ENCODE peak calls at places on chromosomes 5 and 9, in nine cellular contexts. O is AG09309, J is choroid plexus epithelial cell, V is cardiac muscle cell, E is left ventricle myocardium inferior, H is IMR-90, B is lower lobe of right lung, T is heart left ventricle, Q is HCT116. P is an unnamed sample.

GRCh38 chr9:89667730-89668129 is 62.9 kb downstream of the GADD45G start:
- DNase-seq in T (no peak), V (peak), E (no peak), B (peak), Q (no peak), H (no peak), O (no peak), J (no peak), P (no peak)

GRCh38 chr9:4225291-4226119 is 74.4 kb downstream of the GLIS3 start:
- DNase-seq in V (no peak), J (peak), Q (peak), B (no peak), O (peak), E (no peak), H (peak), T (no peak), P (no peak)

GRCh38 chr5:32210151-32210550 is 36.0 kb upstream of the GOLPH3 start:
- DNase-seq in V (no peak), Q (no peak), H (no peak), E (no peak), O (no peak), T (no peak), B (no peak), J (no peak), P (no peak)

GRCh38 chr5:168324864-168325615 is 33.6 kb downstream of the WWC1 start:
- DNase-seq in E (no peak), B (no peak), J (no peak), Q (peak), V (no peak), H (no peak), T (no peak), O (no peak), P (no peak)

GRCh38 chr5:76331139-76331538 is 71.9 kb upstream of the IQGAP2 start:
- DNase-seq in V (no peak), E (no peak), T (no peak), J (no peak), Q (no peak), B (no peak), O (no peak), H (no peak), P (no peak)

GRCh38 chr9:69044226-69045219 is 9.0 kb downstream of the FXN start:
- DNase-seq in T (no peak), O (no peak), J (peak), B (no peak), V (peak), E (no peak), H (peak), Q (no peak), P (no peak)

GRCh38 chr5:136011427-136012001 is 17.3 kb upstream of the TGFBI start:
- DNase-seq in J (peak), V (no peak), E (no peak), H (peak), B (no peak), T (no peak), Q (peak), O (no peak), P (no peak)

GRCh38 chr5:88833371-88834107 is 49.4 kb downstream of the MEF2C start:
- DNase-seq in Q (no peak), H (peak), E (peak), O (peak), B (no peak), J (peak), V (peak), T (peak), P (no peak)

GRCh38 chr5:56011835-56012234 is 17.1 kb upstream of the IL6ST start:
- DNase-seq in Q (no peak), B (no peak), E (no peak), T (no peak), H (peak), J (peak), O (peak), V (no peak), P (no peak)

GRCh38 chr9:78013924-78014323 is 17.7 kb downstream of the GNAQ start:
- DNase-seq in B (no peak), H (no peak), V (no peak), O (no peak), T (no peak), Q (no peak), J (no peak), E (no peak), P (no peak)

DNA sequence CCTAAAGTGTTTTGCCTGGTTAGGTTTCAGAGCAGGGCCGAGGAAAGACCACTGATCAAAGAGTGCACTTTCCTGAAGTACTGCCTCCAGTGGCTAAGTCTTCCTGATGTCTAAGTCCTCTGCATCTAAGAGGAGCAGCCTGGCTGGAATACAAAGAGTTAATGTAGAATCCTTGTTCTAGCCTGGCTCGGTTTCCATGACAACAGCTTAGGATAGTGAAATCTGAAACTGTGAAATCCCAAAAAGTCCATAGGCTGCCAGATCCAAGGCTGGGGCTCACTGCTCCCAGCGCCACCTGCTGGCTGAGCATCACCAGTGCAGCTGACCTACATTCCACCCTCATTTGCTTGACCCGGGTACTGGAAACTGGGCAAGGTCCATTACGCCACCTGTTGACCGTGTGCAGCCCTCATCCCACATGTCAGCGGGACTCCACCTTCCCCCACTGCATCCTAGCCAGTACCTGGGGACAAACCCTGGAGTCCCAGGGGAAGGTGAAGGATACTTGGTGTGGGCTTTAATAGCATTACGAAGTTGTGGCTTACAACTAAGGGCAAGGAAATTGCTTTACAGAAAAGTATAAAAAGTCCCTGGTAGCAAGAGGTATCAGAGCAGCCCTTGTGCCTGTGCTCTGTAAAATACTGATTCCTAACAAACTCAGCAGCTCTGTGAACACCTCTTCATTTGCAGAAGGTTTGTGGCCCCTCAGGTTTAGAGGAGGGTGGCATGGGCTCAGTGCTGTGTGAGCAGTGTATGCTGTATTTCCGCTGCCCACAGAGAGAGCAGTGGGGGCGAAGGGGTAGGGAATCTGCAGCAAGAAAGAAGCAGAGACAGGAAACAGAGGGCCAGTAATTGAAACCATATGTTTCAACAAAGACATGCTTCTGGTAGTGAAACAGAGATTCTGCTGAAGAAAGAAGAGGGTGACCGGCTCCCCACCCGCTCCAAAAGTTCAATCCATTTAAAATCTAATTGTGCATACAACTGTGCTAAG is 36.0 kb downstream of the PCDHGC5 start:
- DNase-seq in Q (peak), O (peak), H (peak), V (peak), B (peak), T (peak), J (peak), E (peak), P (peak)
- H3K4me3 ChIP-seq in Q (no peak), O (peak), H (no peak), V (no peak), B (no peak), T (no peak), J (no peak), E (no peak), P (no peak)

GRCh38 chr5:154644745-154645411 is 110.3 kb upstream of the LARP1 start:
- DNase-seq in H (no peak), Q (no peak), O (no peak), E (no peak), J (no peak), V (no peak), T (no peak), B (no peak), P (no peak)
- H3K4me3 ChIP-seq in H (no peak), Q (no peak), O (no peak), E (no peak), J (no peak), V (no peak), T (no peak), B (no peak), P (no peak)

GRCh38 chr5:93599427-93600146 is 16.6 kb downstream of the NR2F1 start:
- DNase-seq in Q (no peak), O (no peak), H (peak), V (no peak), E (no peak), B (no peak), J (peak), T (no peak), P (no peak)
- H3K4me3 ChIP-seq in Q (no peak), O (no peak), H (peak), V (no peak), E (no peak), B (no peak), J (peak), T (no peak), P (no peak)

GRCh38 chr5:94791787-94792186 is 173.3 kb downstream of the SLF1 start:
- DNase-seq in Q (no peak), T (no peak), E (no peak), H (no peak), J (no peak), O (no peak), V (no peak), B (peak), P (no peak)

GRCh38 chr5:94785111-94785510 is 166.6 kb downstream of the SLF1 start:
- DNase-seq in E (no peak), H (peak), Q (no peak), J (peak), V (no peak), O (no peak), B (no peak), T (no peak), P (no peak)

GRCh38 chr5:94793113-94793815 is 174.8 kb downstream of the SLF1 start:
- DNase-seq in B (no peak), Q (no peak), T (no peak), V (no peak), O (peak), E (no peak), H (peak), J (peak), P (no peak)

GRCh38 chr5:94793816-94794198 is 175.3 kb downstream of the SLF1 start:
- DNase-seq in J (peak), B (no peak), T (no peak), H (peak), V (no peak), E (no peak), O (no peak), Q (no peak), P (no peak)

DNA sequence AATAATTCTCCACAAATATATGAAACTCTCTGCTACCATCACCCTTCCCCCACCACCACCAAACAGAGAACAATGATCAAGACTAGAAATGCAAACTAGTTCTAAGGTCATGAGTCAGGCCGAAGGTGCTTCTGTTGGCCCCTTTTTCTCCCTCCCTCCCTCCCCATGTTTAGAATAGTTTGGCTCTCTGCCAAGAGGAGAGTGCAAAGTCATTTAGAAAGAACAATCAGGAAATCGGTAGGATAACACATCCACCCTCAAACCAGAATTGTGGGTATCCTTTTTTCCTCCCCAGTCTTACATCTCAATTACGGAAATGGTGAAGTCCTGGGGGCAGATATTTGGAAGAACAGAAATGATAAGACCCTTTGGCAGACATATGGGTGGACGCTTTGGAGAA is 170.1 kb downstream of the SLF1 start:
- DNase-seq in H (no peak), E (no peak), T (no peak), Q (no peak), O (no peak), J (no peak), B (no peak), V (no peak), P (no peak)
- H3K4me3 ChIP-seq in H (no peak), E (no peak), T (no peak), Q (no peak), O (no peak), J (no peak), B (no peak), V (no peak), P (no peak)

GRCh38 chr9:114099523-114100270 is 605 bp upstream of the KIF12 start:
- DNase-seq in V (no peak), J (no peak), H (no peak), E (no peak), Q (no peak), O (no peak), B (no peak), T (no peak), P (no peak)
- H3K4me3 ChIP-seq in V (no peak), J (no peak), H (no peak), E (no peak), Q (no peak), O (no peak), B (no peak), T (no peak), P (no peak)

DNA sequence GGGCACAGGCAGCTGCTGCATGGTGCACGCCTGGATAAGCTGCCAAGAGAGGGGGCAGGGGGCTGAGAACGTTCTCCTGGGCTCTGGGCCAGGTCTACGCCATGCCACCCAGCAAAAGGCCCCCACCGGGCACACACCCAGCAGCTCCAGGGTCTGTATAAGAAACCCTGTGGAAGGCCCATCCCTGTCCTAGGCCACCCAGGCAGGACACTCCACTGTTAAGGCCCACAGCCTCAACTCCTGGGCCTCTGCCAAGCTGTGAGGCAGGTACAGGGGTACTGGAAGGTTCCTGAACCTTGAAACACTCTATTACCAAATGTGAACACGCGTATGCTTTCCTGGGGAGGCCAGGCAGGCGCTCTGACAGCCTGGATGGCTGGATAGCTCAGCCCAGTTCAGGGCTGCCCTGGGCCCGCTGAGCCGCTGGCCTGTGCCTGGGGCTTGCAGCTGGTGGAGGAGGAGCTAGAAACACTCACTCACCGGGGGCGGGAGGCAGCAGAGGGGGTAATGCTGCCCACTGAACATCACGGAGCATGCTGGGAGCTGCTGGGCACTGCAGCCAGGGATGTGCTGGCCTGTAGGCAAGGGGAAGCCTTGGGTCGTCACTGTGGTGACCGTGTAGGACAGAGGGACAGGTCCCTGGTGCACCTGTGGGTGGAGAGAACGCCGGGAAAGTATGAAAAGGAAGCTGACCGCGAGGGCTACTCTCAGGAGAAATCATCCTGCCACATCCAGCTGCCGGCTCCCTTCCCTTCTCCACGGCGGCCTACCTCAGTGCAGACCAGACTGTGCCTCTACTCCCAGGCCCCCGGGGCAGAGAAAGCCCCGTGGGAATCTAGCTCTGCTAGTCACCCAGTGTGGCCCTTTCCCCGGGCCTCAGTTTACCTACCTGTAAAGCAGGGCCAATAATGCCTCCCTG is 6.0 kb downstream of the RNF44 start:
- DNase-seq in J (peak), T (no peak), B (peak), H (peak), O (no peak), Q (no peak), E (no peak), V (no peak), P (no peak)
- H3K4me3 ChIP-seq in J (no peak), T (no peak), B (no peak), H (no peak), O (no peak), Q (no peak), E (no peak), V (no peak), P (no peak)